ENCODE peak calls at places on chromosomes 5 and 9, in seven cellular contexts. W, X, E, F, Y, V and C are unnamed samples.

GRCh38 chr5:73437126-73438047 is 11.2 kb downstream of the FOXD1 start:
- DNase-seq in W (peak), X (no peak), E (no peak), F (peak), Y (no peak), V (peak), C (no peak)

GRCh38 chr5:109388407-109388806 is 21.4 kb downstream of the PJA2 start:
- DNase-seq in W (no peak), X (no peak), E (no peak), F (peak), Y (no peak), V (no peak), C (no peak)

GRCh38 chr5:168895295-168896019 is 316.3 kb upstream of the PANK3 start:
- DNase-seq in W (no peak), X (no peak), E (no peak), F (no peak), Y (no peak), V (no peak), C (no peak)

GRCh38 chr9:115952667-115953316 is 200.8 kb upstream of the PAPPA start:
- DNase-seq in W (no peak), X (no peak), E (peak), F (peak), Y (no peak), V (no peak), C (no peak)

GRCh38 chr9:104843644-104844226 is 79.8 kb downstream of the NIPSNAP3B start:
- DNase-seq in W (no peak), X (no peak), E (no peak), F (no peak), Y (no peak), V (no peak), C (no peak)

GRCh38 chr9:12403721-12404120 is 289.5 kb upstream of the TYRP1 start:
- DNase-seq in W (no peak), X (no peak), E (no peak), F (no peak), Y (no peak), V (no peak), C (no peak)

GRCh38 chr5:52283221-52283620 is 504.5 kb upstream of the ITGA1 start:
- DNase-seq in W (no peak), X (no peak), E (no peak), F (peak), Y (no peak), V (no peak), C (no peak)

GRCh38 chr5:172010278-172010677 is 3.8 kb upstream of the FBXW11 start:
- DNase-seq in W (no peak), X (no peak), E (no peak), F (peak), Y (no peak), V (no peak), C (no peak)

GRCh38 chr5:167561796-167562195 is 729.6 kb upstream of the WWC1 start:
- DNase-seq in W (no peak), X (no peak), E (no peak), F (no peak), Y (no peak), V (no peak), C (no peak)

GRCh38 chr5:34968258-34968657 is 38.9 kb downstream of the DNAJC21 start:
- DNase-seq in W (no peak), X (no peak), E (no peak), F (no peak), Y (no peak), V (no peak), C (no peak)

GRCh38 chr9:98383758-98384157 is 128.3 kb upstream of the TBC1D2 start:
- DNase-seq in W (no peak), X (no peak), E (no peak), F (peak), Y (no peak), V (no peak), C (no peak)

GRCh38 chr5:32720295-32720694 is 9.2 kb downstream of the NPR3 start:
- DNase-seq in W (no peak), X (no peak), E (no peak), F (no peak), Y (no peak), V (no peak), C (no peak)

GRCh38 chr9:12817702-12818101 is 42.9 kb downstream of the LURAP1L start:
- DNase-seq in W (no peak), X (no peak), E (no peak), F (peak), Y (no peak), V (no peak), C (no peak)

GRCh38 chr9:98862936-98863335 is 55.5 kb downstream of the GALNT12 start:
- DNase-seq in W (no peak), X (no peak), E (no peak), F (no peak), Y (no peak), V (no peak), C (no peak)

GRCh38 chr5:134100283-134101011 is 14.0 kb upstream of the TCF7 start:
- DNase-seq in W (peak), X (no peak), E (no peak), F (peak), Y (peak), V (no peak), C (no peak)

GRCh38 chr5:83397658-83398057 is 73.9 kb upstream of the VCAN start:
- DNase-seq in W (no peak), X (no peak), E (no peak), F (no peak), Y (no peak), V (no peak), C (no peak)

GRCh38 chr5:78753093-78753531 is 104.5 kb upstream of the LHFPL2 start:
- DNase-seq in W (no peak), X (no peak), E (peak), F (peak), Y (no peak), V (no peak), C (no peak)

GRCh38 chr5:14143843-14144585 is 872 bp downstream of the TRIO start:
- DNase-seq in W (peak), X (no peak), E (no peak), F (no peak), Y (peak), V (no peak), C (peak)

GRCh38 chr5:21791304-21791703 is 1061.8 kb downstream of the CDH12 start:
- DNase-seq in W (no peak), X (no peak), E (no peak), F (peak), Y (no peak), V (no peak), C (no peak)

GRCh38 chr5:144304683-144305082 is 134.0 kb downstream of the KCTD16 start:
- DNase-seq in W (no peak), X (no peak), E (no peak), F (no peak), Y (no peak), V (no peak), C (no peak)

GRCh38 chr5:90650767-90651166 is 92.2 kb downstream of the ADGRV1 start:
- DNase-seq in W (no peak), X (no peak), E (no peak), F (no peak), Y (no peak), V (no peak), C (no peak)

GRCh38 chr9:128317629-128318028 is 4.6 kb downstream of the TRUB2 start:
- DNase-seq in W (no peak), X (no peak), E (no peak), F (no peak), Y (no peak), V (no peak), C (no peak)

GRCh38 chr5:31663519-31663918 is 24.6 kb downstream of the PDZD2 start:
- DNase-seq in W (peak), X (peak), E (peak), F (no peak), Y (no peak), V (no peak), C (peak)

GRCh38 chr5:14258840-14259239 is 115.7 kb downstream of the TRIO start:
- DNase-seq in W (no peak), X (no peak), E (no peak), F (peak), Y (no peak), V (no peak), C (no peak)

GRCh38 chr5:81207009-81207408 is 26.1 kb upstream of the CKMT2 start:
- DNase-seq in W (no peak), X (no peak), E (no peak), F (peak), Y (no peak), V (no peak), C (no peak)

GRCh38 chr5:81579525-81579924 is 171.4 kb downstream of the SSBP2 start:
- DNase-seq in W (no peak), X (no peak), E (peak), F (peak), Y (no peak), V (peak), C (no peak)

GRCh38 chr5:65198777-65199120 is 283.0 kb downstream of the ADAMTS6 start:
- DNase-seq in W (no peak), X (no peak), E (peak), F (peak), Y (no peak), V (no peak), C (no peak)

GRCh38 chr9:5122542-5122941 is 62.9 kb downstream of the INSL6 start:
- DNase-seq in W (no peak), X (no peak), E (no peak), F (no peak), Y (no peak), V (no peak), C (no peak)

GRCh38 chr5:57276353-57276752 is 102.5 kb downstream of the GPBP1 start:
- DNase-seq in W (no peak), X (no peak), E (no peak), F (no peak), Y (no peak), V (no peak), C (no peak)

GRCh38 chr9:726005-726404 is 115.5 kb upstream of the DMRT1 start:
- DNase-seq in W (no peak), X (no peak), E (no peak), F (no peak), Y (no peak), V (no peak), C (no peak)

GRCh38 chr9:95307538-95307937 is 10.0 kb downstream of the FANCC start:
- DNase-seq in W (no peak), X (no peak), E (no peak), F (no peak), Y (no peak), V (no peak), C (no peak)

GRCh38 chr9:134287591-134288518 is 38.4 kb upstream of the RXRA start:
- DNase-seq in W (peak), X (no peak), E (no peak), F (no peak), Y (no peak), V (peak), C (peak)

GRCh38 chr9:120650352-120650751 is 63.9 kb downstream of the MEGF9 start:
- DNase-seq in W (no peak), X (no peak), E (no peak), F (peak), Y (no peak), V (no peak), C (no peak)

GRCh38 chr5:78648359-78649219 is at the start of gene LHFPL2:
- DNase-seq in W (peak), X (peak), E (peak), F (peak), Y (peak), V (peak), C (peak)

GRCh38 chr9:81535542-81536241 is 153.7 kb downstream of the TLE1 start:
- DNase-seq in W (no peak), X (no peak), E (no peak), F (peak), Y (no peak), V (no peak), C (no peak)

GRCh38 chr5:40991168-40991980 is 79.8 kb downstream of the MROH2B start:
- DNase-seq in W (peak), X (peak), E (no peak), F (peak), Y (no peak), V (no peak), C (peak)

GRCh38 chr9:80074439-80074838 is 502.7 kb downstream of the TLE4 start:
- DNase-seq in W (no peak), X (no peak), E (no peak), F (no peak), Y (no peak), V (no peak), C (no peak)

GRCh38 chr5:160458971-160459800 is 37.5 kb downstream of the PTTG1 start:
- DNase-seq in W (no peak), X (no peak), E (no peak), F (no peak), Y (no peak), V (no peak), C (no peak)

GRCh38 chr5:40556811-40557210 is 122.9 kb upstream of the PTGER4 start:
- DNase-seq in W (no peak), X (no peak), E (no peak), F (no peak), Y (no peak), V (no peak), C (no peak)